ENCODE peak calls at places on chromosome 18, in four cellular contexts. U is T follicular helper cell, C is posterior vena cava, M is NCI-H524. T is an unnamed sample.
A peak's percentile ranks its signal among the peaks of the same experiment; 100 is the strongest.

GRCh38 chr18:31369478-31369877 is 7.1 kb upstream of the DSG4 start:
- DNase-seq in C (no peak), U (no peak), M (no peak), T (no peak)

GRCh38 chr18:730692-731091 is 18.3 kb upstream of the ENOSF1 start:
- DNase-seq in U (no peak), C (no peak), M (no peak), T (no peak)

GRCh38 chr18:46174317-46175039 is 70.3 kb downstream of the HAUS1 start:
- DNase-seq in C (no peak), U (peak; percentile 17), M (peak; percentile 22), T (peak; percentile 45)

GRCh38 chr18:77323640-77324370 is 74.2 kb downstream of the GALR1 start:
- DNase-seq in C (no peak), M (no peak), U (no peak), T (no peak)

GRCh38 chr18:12121175-12122095 is 27.8 kb downstream of the ANKRD62 start:
- DNase-seq in M (no peak), C (no peak), U (no peak), T (no peak)

GRCh38 chr18:9642799-9643445 is 28.6 kb upstream of the PPP4R1 start:
- DNase-seq in U (no peak), C (no peak), M (no peak), T (no peak)

GRCh38 chr18:9949861-9950260 is 36.0 kb downstream of the VAPA start:
- DNase-seq in C (no peak), U (no peak), M (no peak), T (no peak)

GRCh38 chr18:45104071-45104440 is 423.4 kb downstream of the SETBP1 start:
- DNase-seq in C (no peak), M (no peak), U (no peak), T (no peak)